ENCODE peak calls at places on chromosomes 7 and 10, in seven cellular contexts. Z is stimulated activated naive CD8-positive, alpha-beta T cell treated with anti-CD3 and anti-CD28 coated beads, Interleukin-15, amount 100 ng/mL, for 72 hours; I is amniotic epithelial cell; N is HT-29; J is WTC11; M is occipital lobe; F is omental fat pad. P is an unnamed sample.

GRCh38 chr10:62450905-62451605 is 76.9 kb downstream of the ZNF365 start:
- DNase-seq in Z (no peak), I (no peak), N (no peak), J (no peak), M (no peak), F (no peak), P (no peak)

GRCh38 chr7:94393251-94393758 is 1.4 kb upstream of the COL1A2 start:
- DNase-seq in Z (no peak), I (peak), N (no peak), J (peak), M (no peak), F (no peak), P (no peak)

GRCh38 chr7:135930565-135931423 is 46.4 kb downstream of the MTPN start:
- DNase-seq in Z (no peak), I (peak), N (no peak), J (no peak), M (no peak), F (no peak), P (no peak)

GRCh38 chr7:141133646-141134045 is 59.8 kb downstream of the TMEM178B start:
- DNase-seq in Z (no peak), I (no peak), N (no peak), J (no peak), M (no peak), F (no peak), P (no peak)

GRCh38 chr7:152520861-152521302 is 85.1 kb upstream of the KMT2C start:
- DNase-seq in Z (no peak), I (no peak), N (no peak), J (no peak), M (no peak), F (no peak), P (no peak)

GRCh38 chr10:58662314-58662713 is 149.6 kb downstream of the BICC1 start:
- DNase-seq in Z (no peak), I (peak), N (no peak), J (no peak), M (no peak), F (no peak), P (no peak)

GRCh38 chr10:7438196-7438986 is 27.6 kb upstream of the SFMBT2 start:
- DNase-seq in Z (no peak), I (no peak), N (no peak), J (no peak), M (no peak), F (no peak), P (no peak)

GRCh38 chr10:43942096-43942885 is 293.6 kb upstream of the ZNF32 start:
- DNase-seq in Z (no peak), I (no peak), N (no peak), J (no peak), M (no peak), F (no peak), P (no peak)

GRCh38 chr7:68417659-68418058 is 1180.6 kb upstream of the AUTS2 start:
- DNase-seq in Z (no peak), I (no peak), N (peak), J (no peak), M (no peak), F (no peak), P (no peak)

GRCh38 chr10:119896937-119897336 is 4.4 kb downstream of the SEC23IP start:
- DNase-seq in Z (no peak), I (peak), N (peak), J (no peak), M (no peak), F (no peak), P (no peak)

GRCh38 chr7:124354206-124354605 is 321.3 kb upstream of the TMEM229A start:
- DNase-seq in Z (no peak), I (no peak), N (no peak), J (no peak), M (no peak), F (no peak), P (no peak)

GRCh38 chr10:43427166-43427825 is 9.6 kb upstream of the ZNF487 start:
- DNase-seq in Z (no peak), I (no peak), N (no peak), J (no peak), M (no peak), F (no peak), P (no peak)

GRCh38 chr7:45413419-45413818 is 160.7 kb upstream of the ADCY1 start:
- DNase-seq in Z (no peak), I (no peak), N (no peak), J (no peak), M (no peak), F (no peak), P (no peak)

GRCh38 chr10:96719850-96720421 is 378 bp downstream of the PIK3AP1 start:
- DNase-seq in Z (peak), I (no peak), N (peak), J (peak), M (no peak), F (peak), P (peak)

GRCh38 chr10:124364674-124365073 is 54.0 kb downstream of the OAT start:
- DNase-seq in Z (no peak), I (no peak), N (no peak), J (no peak), M (no peak), F (no peak), P (no peak)

GRCh38 chr7:8197994-8198698 is 63.8 kb downstream of the ICA1 start:
- DNase-seq in Z (peak), I (no peak), N (no peak), J (no peak), M (no peak), F (no peak), P (no peak)

GRCh38 chr10:10432306-10433035 is 585.2 kb upstream of the CELF2 start:
- DNase-seq in Z (no peak), I (no peak), N (no peak), J (no peak), M (peak), F (no peak), P (no peak)

GRCh38 chr10:86953747-86954680 is 3.4 kb downstream of the MMRN2 start:
- DNase-seq in Z (no peak), I (peak), N (peak), J (peak), M (no peak), F (no peak), P (no peak)

GRCh38 chr7:114715907-114716306 is 206.0 kb upstream of the MDFIC start:
- DNase-seq in Z (no peak), I (peak), N (no peak), J (no peak), M (no peak), F (no peak), P (no peak)

GRCh38 chr10:359093-359492 is 223.8 kb downstream of the ZMYND11 start:
- DNase-seq in Z (no peak), I (no peak), N (no peak), J (no peak), M (peak), F (no peak), P (no peak)

GRCh38 chr10:12563489-12563888 is 214.1 kb downstream of the CAMK1D start:
- DNase-seq in Z (no peak), I (no peak), N (no peak), J (no peak), M (no peak), F (no peak), P (no peak)

GRCh38 chr10:130429809-130430208 is 293.6 kb downstream of the GLRX3 start:
- DNase-seq in Z (no peak), I (no peak), N (no peak), J (no peak), M (no peak), F (no peak), P (no peak)

GRCh38 chr10:42939685-42940366 is 137.0 kb upstream of the RET start:
- DNase-seq in Z (no peak), I (no peak), N (no peak), J (no peak), M (no peak), F (no peak), P (no peak)

GRCh38 chr7:114554781-114555537 is 140.3 kb downstream of the FOXP2 start:
- DNase-seq in Z (no peak), I (peak), N (peak), J (no peak), M (no peak), F (no peak), P (no peak)

GRCh38 chr10:31836569-31837406 is 91.8 kb downstream of the ARHGAP12 start:
- DNase-seq in Z (no peak), I (peak), N (peak), J (peak), M (no peak), F (no peak), P (no peak)

GRCh38 chr10:133405272-133405671 is 11.3 kb downstream of the MTG1 start:
- DNase-seq in Z (no peak), I (peak), N (no peak), J (no peak), M (no peak), F (no peak), P (no peak)

GRCh38 chr10:86070278-86070677 is 296.3 kb downstream of the GRID1 start:
- DNase-seq in Z (no peak), I (no peak), N (no peak), J (no peak), M (no peak), F (no peak), P (no peak)

GRCh38 chr7:2116086-2116810 is 116.5 kb downstream of the MAD1L1 start:
- DNase-seq in Z (no peak), I (peak), N (no peak), J (no peak), M (peak), F (no peak), P (no peak)

GRCh38 chr7:42734568-42734967 is 177.3 kb downstream of the C7orf25 start:
- DNase-seq in Z (no peak), I (peak), N (no peak), J (no peak), M (no peak), F (no peak), P (no peak)

GRCh38 chr7:123916240-123916724 is 8.8 kb upstream of the SPAM1 start:
- DNase-seq in Z (no peak), I (peak), N (peak), J (no peak), M (no peak), F (no peak), P (no peak)

GRCh38 chr10:28375399-28376354 is 72.8 kb upstream of the MPP7 start:
- DNase-seq in Z (no peak), I (peak), N (peak), J (no peak), M (no peak), F (no peak), P (no peak)

GRCh38 chr7:88437132-88437531 is 130.4 kb upstream of the STEAP4 start:
- DNase-seq in Z (no peak), I (no peak), N (no peak), J (no peak), M (no peak), F (no peak), P (no peak)

GRCh38 chr7:116971869-116972268 is 18.6 kb downstream of the ST7 start:
- DNase-seq in Z (no peak), I (no peak), N (no peak), J (peak), M (no peak), F (no peak), P (no peak)

P was measured in GM12892.